ENCODE peak calls at places on chromosomes 5 and 9, in five cellular contexts. K is ovary, C is A549, E is GM12878, Q is SK-N-SH. J is an unnamed sample.

GRCh38 chr5:154386952-154387629 is 58.7 kb upstream of the SAP30L start:
- DNase-seq in K (no peak), C (no peak), E (no peak), Q (no peak), J (no peak)

GRCh38 chr5:31469886-31470285 is 62.0 kb downstream of the DROSHA start:
- DNase-seq in K (no peak), E (no peak), Q (no peak), C (no peak), J (no peak)

GRCh38 chr5:6950250-6950649 is 237.0 kb downstream of the TENT4A start:
- DNase-seq in K (no peak), Q (no peak), E (no peak), C (no peak), J (no peak)

GRCh38 chr5:132104561-132104960 is 31.0 kb downstream of the CSF2 start:
- DNase-seq in C (no peak), K (no peak), E (no peak), Q (no peak), J (no peak)

GRCh38 chr5:93274291-93274690 is 306.7 kb downstream of the NR2F1-AS1 start:
- DNase-seq in Q (no peak), K (no peak), E (no peak), C (no peak), J (no peak)

GRCh38 chr5:10046681-10047080 is 203.0 kb downstream of the ATPSCKMT start:
- DNase-seq in K (no peak), Q (no peak), E (no peak), C (no peak), J (no peak)

GRCh38 chr5:132526290-132526973 is 16.9 kb downstream of the IL5 start:
- DNase-seq in E (peak; percentile 53), K (peak; percentile 37), Q (peak; percentile 70), C (peak; percentile 59), J (no peak)

GRCh38 chr9:72856985-72857631 is 95.7 kb downstream of the ALDH1A1 start:
- DNase-seq in C (peak; percentile 92), E (no peak), K (no peak), Q (peak; percentile 18), J (no peak)

GRCh38 chr9:3043369-3043768 is 199.5 kb upstream of the PUM3 start:
- DNase-seq in E (no peak), C (no peak), K (no peak), Q (no peak), J (no peak)

GRCh38 chr9:116342071-116342470 is 188.5 kb downstream of the PAPPA start:
- DNase-seq in C (no peak), Q (no peak), K (no peak), E (no peak), J (no peak)

GRCh38 chr5:144794922-144795321 is 624.2 kb downstream of the KCTD16 start:
- DNase-seq in K (no peak), E (no peak), C (no peak), Q (no peak), J (no peak)

GRCh38 chr5:144800169-144800568 is 629.5 kb downstream of the KCTD16 start:
- DNase-seq in Q (no peak), C (no peak), E (no peak), K (no peak), J (no peak)

GRCh38 chr5:144798595-144798994 is 627.9 kb downstream of the KCTD16 start:
- DNase-seq in C (no peak), E (no peak), Q (no peak), K (no peak), J (no peak)
- TF ChIP-seq EP300 in C (no peak), E (no peak), Q (no peak), K (no peak), J (no peak)

GRCh38 chr5:118144540-118144939 is 843.8 kb downstream of the DTWD2 start:
- DNase-seq in K (no peak), Q (no peak), C (no peak), E (no peak), J (no peak)
- TF ChIP-seq EP300 in K (no peak), Q (no peak), C (no peak), E (no peak), J (no peak)

DNA sequence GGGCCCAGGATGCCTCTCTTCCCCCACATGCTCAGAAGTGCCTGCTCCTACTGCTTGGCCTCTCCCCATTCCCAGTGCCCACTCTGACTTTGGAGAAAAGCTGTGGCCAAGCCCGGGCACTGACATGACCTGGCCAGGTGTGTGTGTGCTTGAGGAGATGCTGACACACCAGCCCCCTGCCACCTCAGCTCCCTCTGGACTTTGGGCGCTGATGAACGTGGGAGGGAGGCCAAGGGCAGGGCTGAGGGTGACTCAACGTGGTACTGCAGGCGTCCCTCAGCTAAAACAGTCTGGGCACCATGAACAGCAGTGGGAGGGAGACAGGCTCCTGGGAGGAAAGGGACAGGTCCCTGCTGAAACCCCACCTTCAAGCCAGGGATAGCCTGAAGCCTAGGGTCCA is 3.9 kb downstream of the TRIM36 start:
- DNase-seq in Q (no peak), K (no peak), E (no peak), C (no peak), J (no peak)
- TF ChIP-seq EP300 in Q (no peak), K (no peak), E (no peak), C (no peak), J (no peak)

GRCh38 chr5:137760294-137761019 is 6.3 kb upstream of the HNRNPA0 start:
- DNase-seq in E (no peak), K (no peak), Q (no peak), C (no peak), J (no peak)
- TF ChIP-seq EP300 in E (no peak), K (no peak), Q (no peak), C (no peak), J (no peak)

GRCh38 chr9:36190388-36191289 is at the start of gene CLTA:
- DNase-seq in K (peak; percentile 94), E (peak; percentile 97), C (peak; percentile 99), Q (peak; percentile 98), J (peak; percentile 99)
- TF ChIP-seq EP300 in K (peak; percentile 32), E (peak; percentile 49), C (no peak), Q (no peak), J (no peak)

DNA sequence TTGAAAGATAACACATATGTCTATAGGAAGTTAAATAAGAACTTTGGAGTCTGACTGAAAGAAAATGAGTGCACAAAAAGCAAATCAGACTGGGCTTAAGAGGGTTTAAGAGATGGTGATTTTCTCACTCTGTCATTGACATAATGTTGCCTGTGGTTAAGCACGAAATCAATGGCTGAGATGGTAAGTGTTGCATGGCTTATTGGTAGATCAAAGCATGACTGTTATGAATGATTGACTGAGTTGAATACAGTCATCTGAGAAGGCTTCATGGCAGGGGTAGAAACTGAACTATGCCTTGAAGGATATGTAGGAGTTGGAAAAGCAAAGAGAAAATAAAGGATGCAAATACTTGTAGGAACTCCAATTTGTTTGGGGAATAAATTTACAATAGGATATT is 136.6 kb downstream of the PLPPR1 start:
- DNase-seq in Q (no peak), C (no peak), E (no peak), K (no peak), J (no peak)
- TF ChIP-seq EP300 in Q (no peak), C (no peak), E (no peak), K (no peak), J (no peak)

DNA sequence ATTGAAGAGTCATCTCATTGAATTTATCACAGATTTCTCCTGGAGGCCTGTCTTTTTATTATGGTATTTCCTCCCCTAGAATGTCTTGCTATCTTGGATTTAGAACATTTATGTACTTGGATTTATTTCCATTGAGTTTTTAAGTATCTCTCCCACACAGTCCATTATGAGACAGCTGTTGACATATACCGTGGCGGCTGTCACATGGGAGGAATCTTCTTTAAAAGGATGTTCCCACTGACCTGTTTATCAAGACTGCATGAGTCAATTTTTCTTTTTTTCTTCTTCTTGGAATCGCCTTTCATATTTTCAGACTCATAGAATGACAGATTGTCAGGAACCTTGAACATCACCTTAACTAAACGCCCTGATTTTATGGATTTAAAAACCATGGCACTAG is 2.9 kb upstream of the CAVIN4 start:
- DNase-seq in E (no peak), Q (no peak), C (no peak), K (no peak), J (no peak)
- TF ChIP-seq EP300 in E (no peak), Q (no peak), C (no peak), K (no peak), J (no peak)

GRCh38 chr5:33324667-33325307 is 116.0 kb upstream of the TARS1 start:
- DNase-seq in C (no peak), E (no peak), Q (no peak), K (no peak), J (no peak)

GRCh38 chr5:33332804-33333203 is 108.0 kb upstream of the TARS1 start:
- DNase-seq in C (no peak), Q (no peak), E (no peak), K (no peak), J (no peak)

GRCh38 chr5:33330992-33331391 is 109.8 kb upstream of the TARS1 start:
- DNase-seq in K (no peak), E (no peak), Q (no peak), C (no peak), J (no peak)

GRCh38 chr5:33330416-33330815 is 110.3 kb upstream of the TARS1 start:
- DNase-seq in K (no peak), E (no peak), Q (no peak), C (no peak), J (no peak)

GRCh38 chr5:33328842-33329241 is 111.9 kb upstream of the TARS1 start:
- DNase-seq in K (no peak), C (no peak), Q (no peak), E (no peak), J (no peak)
- TF ChIP-seq EP300 in K (no peak), C (no peak), Q (no peak), E (no peak), J (no peak)

DNA sequence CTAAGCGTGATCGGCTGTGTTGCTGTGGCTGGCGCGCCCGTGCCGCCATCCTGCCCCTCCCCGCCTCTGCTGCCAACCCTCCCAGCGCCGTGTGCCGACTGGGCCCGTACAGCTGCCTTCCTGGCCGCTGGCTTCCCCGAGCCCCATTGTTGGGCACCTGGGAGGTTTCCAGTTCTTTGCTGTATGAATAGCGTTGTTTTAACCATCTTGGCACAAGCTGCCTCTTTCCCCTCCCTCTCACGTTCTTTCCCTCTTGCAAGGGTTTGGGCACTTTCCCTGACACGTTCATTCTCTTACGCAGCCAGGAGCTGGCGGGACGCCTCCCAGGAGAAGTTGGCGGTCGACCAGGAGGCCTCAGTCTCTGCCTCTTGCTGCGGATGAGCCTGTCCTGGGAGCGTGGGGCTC is 43.1 kb upstream of the RXRA start:
- DNase-seq in C (no peak), Q (no peak), E (no peak), K (peak; percentile 93), J (peak; percentile 96)
- TF ChIP-seq EP300 in C (no peak), Q (no peak), E (no peak), K (no peak), J (no peak)

DNA sequence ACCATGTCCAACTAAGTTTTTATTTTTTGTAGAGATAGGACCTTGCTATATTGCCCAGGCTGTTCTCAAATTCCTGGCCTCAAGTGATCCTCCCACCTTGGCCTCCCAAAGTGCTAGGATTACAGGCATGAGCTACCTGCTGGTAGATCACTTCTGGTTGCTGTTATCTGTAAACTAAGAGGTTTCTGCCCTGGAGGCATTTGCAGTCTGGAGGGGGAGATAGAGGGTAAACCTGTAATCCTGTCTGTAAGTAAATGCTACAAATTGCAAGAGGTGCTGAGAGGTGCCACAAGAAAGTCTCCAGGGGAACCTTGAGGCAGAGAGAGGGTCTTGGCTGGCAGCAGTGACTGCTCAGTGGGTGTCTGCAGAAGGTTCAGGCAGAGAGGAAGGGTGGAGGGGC is 29.0 kb upstream of the GGTA1 start:
- DNase-seq in E (no peak), Q (no peak), K (no peak), C (no peak), J (no peak)
- TF ChIP-seq EP300 in E (no peak), Q (no peak), K (no peak), C (no peak), J (no peak)